ENCODE peak calls at places on chromosome 12, in six cellular contexts. X is neuronal stem cell, D is mesendoderm, K is H9, Q is H1, F is IMR-90. M is an unnamed sample.

GRCh38 chr12:71938728-71939385 is at the start of gene TPH2:
- DNase-seq in X (peak; percentile 86), D (peak; percentile 91), Q (peak; percentile 96), K (peak; percentile 95), F (peak; percentile 68), M (peak; percentile 73)

GRCh38 chr12:24788886-24789285 is 160.0 kb downstream of the BCAT1 start:
- DNase-seq in F (no peak), K (no peak), X (no peak), Q (no peak), D (no peak), M (no peak)

GRCh38 chr12:8033153-8034044 is 883 bp downstream of the FOXJ2 start:
- DNase-seq in K (peak; percentile 85), Q (no peak), D (peak; percentile 87), F (peak; percentile 33), X (peak; percentile 35), M (peak; percentile 38)

GRCh38 chr12:27148373-27148772 is 66.0 kb upstream of the C12orf71 start:
- DNase-seq in K (no peak), D (no peak), Q (no peak), F (no peak), X (no peak), M (no peak)

GRCh38 chr12:109961612-109962011 is 34.6 kb downstream of the GIT2 start:
- DNase-seq in D (no peak), K (no peak), X (no peak), F (no peak), Q (no peak), M (no peak)

GRCh38 chr12:13093850-13094225 is 9.6 kb downstream of the GSG1 start:
- DNase-seq in K (no peak), Q (no peak), D (no peak), F (no peak), X (no peak), M (no peak)

GRCh38 chr12:101204598-101205304 is 5.3 kb downstream of the SLC5A8 start:
- DNase-seq in Q (no peak), K (peak; percentile 64), X (no peak), D (peak; percentile 40), F (no peak), M (no peak)

GRCh38 chr12:65958456-65958855 is 134.2 kb downstream of the HMGA2 start:
- DNase-seq in Q (no peak), X (no peak), D (peak; percentile 33), F (peak; percentile 59), K (no peak), M (peak; percentile 92)

GRCh38 chr12:120884644-120885043 is 19.5 kb downstream of the SPPL3 start:
- DNase-seq in Q (no peak), K (no peak), D (peak; percentile 55), F (no peak), X (no peak), M (no peak)

GRCh38 chr12:25456474-25456873 is 96.6 kb downstream of the LMNTD1 start:
- DNase-seq in D (no peak), F (no peak), K (no peak), Q (no peak), X (no peak), M (no peak)

GRCh38 chr12:97927991-97928390 is 465.4 kb downstream of the RMST start:
- DNase-seq in Q (no peak), D (no peak), K (no peak), F (no peak), X (no peak), M (no peak)

GRCh38 chr12:1593232-1594044 is 943 bp downstream of the FBXL14 start:
- DNase-seq in D (peak; percentile 60), F (no peak), X (no peak), K (peak; percentile 75), Q (peak; percentile 75), M (peak; percentile 33)

GRCh38 chr12:1594295-1595025 is at the start of gene FBXL14:
- DNase-seq in X (peak; percentile 89), Q (peak; percentile 92), K (peak; percentile 95), D (peak; percentile 92), F (peak; percentile 79), M (peak; percentile 80)

GRCh38 chr12:1595026-1595561 is 713 bp upstream of the FBXL14 start:
- DNase-seq in D (no peak), Q (no peak), K (no peak), F (no peak), X (no peak), M (peak; percentile 36)

GRCh38 chr12:1592444-1593231 is 1.7 kb downstream of the FBXL14 start:
- DNase-seq in D (peak; percentile 61), Q (peak; percentile 72), K (peak; percentile 62), F (peak; percentile 84), X (peak; percentile 59), M (no peak)

DNA sequence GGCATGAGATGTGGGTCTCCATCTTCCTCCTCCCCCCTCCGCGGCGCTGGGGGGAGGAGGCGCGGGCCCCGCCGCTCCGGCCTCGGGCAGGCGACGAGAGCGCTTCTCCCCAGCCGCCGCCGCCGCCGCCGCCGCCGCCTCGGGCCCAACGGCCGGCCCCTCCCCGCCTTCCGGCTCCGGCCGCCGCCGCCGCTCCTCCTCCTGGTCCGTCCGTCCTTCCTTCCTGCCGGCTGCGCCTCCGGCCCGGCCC is 411 bp downstream of the FBXL14 start:
- DNase-seq in X (no peak), Q (no peak), D (peak; percentile 60), F (no peak), K (peak; percentile 65), M (no peak)
- H3K4ac ChIP-seq in X (no peak overlapping the region), Q (no peak overlapping the region), D (no peak overlapping the region), F (no peak overlapping the region), K (no peak overlapping the region), M (no peak overlapping the region)

DNA sequence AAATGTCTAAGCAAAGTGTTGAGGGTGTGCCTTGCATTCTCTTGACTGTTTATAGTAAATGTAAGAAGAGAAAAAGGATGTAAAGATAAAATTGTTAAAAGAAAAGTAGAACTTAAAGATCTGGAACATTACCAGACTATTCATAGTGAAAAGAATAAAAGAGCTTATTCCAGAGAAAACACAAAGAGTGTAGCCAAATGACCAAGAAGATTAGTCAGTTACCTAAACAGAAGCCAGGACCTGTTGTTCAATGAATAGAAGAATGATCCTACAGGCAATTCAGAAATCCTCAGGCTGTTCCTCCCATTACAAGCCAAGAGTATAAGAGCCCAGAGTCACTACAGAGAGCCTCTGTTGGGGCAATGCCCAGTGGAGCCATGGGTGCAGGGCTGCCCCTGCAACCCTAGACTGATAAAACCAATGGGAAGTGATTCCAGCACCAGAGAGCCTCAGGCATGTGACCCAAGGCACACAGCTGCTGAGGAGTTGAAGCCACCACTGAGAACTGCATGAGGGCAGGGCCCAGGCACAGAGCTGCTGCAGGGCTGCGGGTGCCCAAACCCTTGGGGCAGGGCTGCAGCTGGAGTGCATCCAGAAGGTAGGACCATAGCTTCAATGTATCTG is 91.1 kb upstream of the SLC38A4 start:
- DNase-seq in D (no peak), K (no peak), Q (no peak), F (peak; percentile 33), X (no peak), M (peak; percentile 44)
- H4K8ac ChIP-seq in D (no peak overlapping the region), K (no peak overlapping the region), Q (no peak overlapping the region), F (no peak overlapping the region), X (no peak overlapping the region), M (no peak overlapping the region)

GRCh38 chr12:92029902-92030586 is 115.6 kb downstream of the BTG1 start:
- DNase-seq in D (no peak), Q (no peak), K (no peak), X (no peak), F (no peak), M (no peak)
- H3K4ac ChIP-seq in D (no peak overlapping the region), Q (no peak overlapping the region), K (no peak overlapping the region), X (no peak overlapping the region), F (no peak overlapping the region), M (no peak overlapping the region)

DNA sequence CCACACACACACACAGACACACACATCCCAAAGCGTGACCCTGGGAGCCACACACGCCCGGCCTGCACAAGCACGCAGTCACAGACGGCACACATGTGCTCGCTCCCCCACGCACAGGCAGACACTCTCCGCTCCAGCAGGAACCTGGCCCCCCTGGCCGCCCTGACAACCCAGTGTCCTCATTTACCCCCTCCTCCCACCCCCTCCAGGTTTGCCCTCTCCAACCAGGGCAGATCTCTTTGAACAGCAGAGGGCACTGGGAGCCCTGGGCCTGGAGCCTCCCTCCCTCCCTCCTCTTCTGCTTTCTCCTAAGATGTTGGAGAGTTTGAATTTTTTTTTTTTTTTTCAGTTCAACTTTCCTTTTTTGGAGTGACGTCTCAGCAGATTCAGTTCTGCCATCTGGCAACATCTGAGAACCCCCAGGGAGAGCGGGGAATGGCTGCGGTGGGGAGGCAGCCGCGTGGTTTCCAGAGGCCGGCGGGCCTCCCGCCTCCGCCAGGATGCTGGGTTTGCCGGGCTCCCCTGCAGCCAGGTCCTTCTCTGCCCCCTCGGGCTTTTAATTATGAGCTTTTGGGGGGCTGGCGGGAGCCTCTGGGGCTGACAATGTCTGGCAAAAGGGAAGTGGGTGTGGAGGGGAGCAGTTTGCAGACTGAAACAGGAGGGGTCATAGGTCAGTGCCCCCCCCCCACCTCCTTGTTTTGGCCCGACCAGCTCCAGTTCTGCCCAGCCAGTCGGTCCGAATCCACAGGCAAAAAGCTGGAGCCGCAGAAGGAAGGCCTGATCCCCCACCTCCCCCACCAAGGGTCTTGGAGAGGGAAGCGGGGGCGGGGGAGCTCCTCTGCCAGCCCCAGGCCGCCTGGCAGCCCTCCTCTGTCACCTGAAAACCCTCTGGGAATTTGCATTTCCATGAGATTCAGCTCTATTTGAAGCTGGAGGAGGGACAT is 1.3 kb upstream of the NCOR2 start:
- DNase-seq in D (peak; percentile 95), K (peak; percentile 71), X (no peak), Q (peak; percentile 65), F (peak; percentile 94), M (peak; percentile 45)
- H4K8ac ChIP-seq in D (peak overlapping the region; percentile 31), K (no peak overlapping the region), X (no peak overlapping the region), Q (peak overlapping the region; percentile 38), F (peak overlapping the region; percentile 79), M (peak overlapping the region; percentile 11)

DNA sequence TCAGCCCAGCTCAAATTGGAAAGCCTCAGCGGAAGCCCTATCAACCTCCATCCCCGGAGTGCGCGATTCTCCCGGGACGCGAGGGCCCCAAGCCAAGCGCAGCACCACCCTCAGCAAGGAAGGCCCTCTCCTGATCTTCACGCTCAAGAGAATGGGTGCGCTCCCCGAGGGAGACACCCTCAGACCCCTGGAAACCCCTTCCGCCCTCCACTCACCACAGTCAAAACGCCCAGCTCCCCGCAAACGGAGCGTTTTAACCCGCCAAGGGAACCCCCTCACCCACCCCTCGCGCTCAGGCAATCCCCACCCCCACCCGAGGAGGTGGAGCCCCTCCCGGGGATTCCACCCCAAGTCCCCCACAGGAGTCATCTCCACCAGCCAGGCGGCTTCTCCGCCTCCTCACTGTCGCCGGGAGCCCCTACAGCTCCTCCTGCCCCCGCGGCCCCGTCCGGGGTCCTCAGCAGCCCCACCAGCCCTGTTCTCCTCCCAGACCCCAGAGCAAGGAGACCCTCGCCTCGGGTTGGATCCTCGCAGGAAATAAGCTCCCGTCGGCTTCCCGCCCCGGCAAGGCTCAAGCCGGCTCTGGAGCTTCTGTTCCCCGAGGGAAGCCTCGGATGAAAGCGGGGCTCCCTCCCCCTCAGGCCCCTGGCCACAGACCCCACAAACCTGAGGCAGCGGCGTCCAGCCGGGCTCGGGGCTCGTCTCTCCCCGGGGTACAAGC is 507 bp downstream of the BAZ2A start:
- DNase-seq in F (no peak), D (peak; percentile 35), X (no peak), K (no peak), Q (peak; percentile 52), M (no peak)
- H3K4ac ChIP-seq in F (peak overlapping the region; percentile 88), D (peak overlapping the region; percentile 72), X (no peak overlapping the region), K (no peak overlapping the region), Q (no peak overlapping the region), M (peak overlapping the region; percentile 98)

GRCh38 chr12:57751788-57752667 is at the start of gene CDK4:
- DNase-seq in X (peak; percentile 99), K (peak; percentile 100), F (peak; percentile 100), Q (peak; percentile 99), D (peak; percentile 100), M (peak; percentile 99)
- H4K8ac ChIP-seq in X (no peak within 1 kb of the TSS), K (no peak within 1 kb of the TSS), F (peak within 1 kb of the TSS; percentile 56), Q (peak within 1 kb of the TSS; percentile 97), D (no peak within 1 kb of the TSS), M (peak within 1 kb of the TSS; percentile 80)